ENCODE peak calls at places on chromosomes 12 and 14, in four cellular contexts. F is DMS153, J is ELF-1, V is GM19239. N is an unnamed sample.

GRCh38 chr12:49949124-49949845 is 1.3 kb upstream of the AQP2 start:
- DNase-seq in V (no peak), F (no peak), J (no peak), N (no peak)

GRCh38 chr14:33964599-33965317 is 13.9 kb upstream of the EGLN3 start:
- DNase-seq in V (no peak), J (no peak), F (no peak), N (no peak)

GRCh38 chr12:124538194-124539082 is 29.0 kb downstream of the NCOR2 start:
- DNase-seq in V (no peak), J (no peak), F (no peak), N (no peak)

GRCh38 chr12:93390565-93391297 is 13.0 kb downstream of the NUDT4 start:
- DNase-seq in F (no peak), J (no peak), V (no peak), N (no peak)

GRCh38 chr12:92473564-92473963 is 229.2 kb upstream of the PLEKHG7 start:
- DNase-seq in F (no peak), V (no peak), J (no peak), N (no peak)

GRCh38 chr14:34059925-34060746 is 109.3 kb upstream of the EGLN3 start:
- DNase-seq in J (peak), V (peak), F (peak), N (peak)

GRCh38 chr12:132404956-132405741 is 75.8 kb upstream of the GALNT9 start:
- DNase-seq in V (no peak), J (no peak), F (no peak), N (no peak)

GRCh38 chr12:113424915-113425823 is 3.0 kb downstream of the SDSL start:
- DNase-seq in J (peak), F (no peak), V (peak), N (no peak)

GRCh38 chr14:70289138-70289537 is 70.3 kb downstream of the COX16 start:
- DNase-seq in F (no peak), V (peak), J (no peak), N (no peak)

GRCh38 chr14:99158646-99159165 is 113.3 kb downstream of the BCL11B start:
- DNase-seq in J (no peak), V (no peak), F (no peak), N (no peak)

GRCh38 chr12:53145383-53145782 is 35.1 kb upstream of the ZNF740 start:
- DNase-seq in F (no peak), J (no peak), V (no peak), N (no peak)

GRCh38 chr12:129687731-129688130 is 216.1 kb downstream of the TMEM132D start:
- DNase-seq in V (no peak), J (no peak), F (no peak), N (no peak)

GRCh38 chr12:58537278-58537677 is 383.0 kb downstream of the LRIG3 start:
- DNase-seq in J (no peak), F (no peak), V (no peak), N (no peak)

GRCh38 chr12:108724054-108724889 is 7.0 kb downstream of the CORO1C start:
- DNase-seq in V (no peak), J (no peak), F (no peak), N (no peak)

GRCh38 chr14:93708311-93708734 is 80.0 kb downstream of the PRIMA1 start:
- DNase-seq in J (no peak), V (no peak), F (no peak), N (no peak)

GRCh38 chr14:22557846-22558220 is 31.2 kb downstream of the DAD1 start:
- DNase-seq in J (no peak), F (no peak), V (no peak), N (no peak)

GRCh38 chr12:19382111-19382526 is 57.2 kb upstream of the AEBP2 start:
- DNase-seq in J (peak), F (no peak), V (no peak), N (no peak)

GRCh38 chr12:123129651-123130050 is 21.2 kb downstream of the PITPNM2 start:
- DNase-seq in F (no peak), V (no peak), J (no peak), N (no peak)

GRCh38 chr14:59847711-59848110 is 22.9 kb downstream of the RTN1 start:
- DNase-seq in J (no peak), V (no peak), F (no peak), N (no peak)

GRCh38 chr12:129145381-129145780 is 292.1 kb downstream of the GLT1D1 start:
- DNase-seq in V (no peak), F (no peak), J (no peak), N (no peak)

GRCh38 chr12:12717586-12718381 is 616 bp downstream of the CDKN1B start:
- DNase-seq in F (no peak), V (no peak), J (peak), N (no peak)

GRCh38 chr12:105206686-105207374 is 29.1 kb downstream of the APPL2 start:
- DNase-seq in J (no peak), F (no peak), V (no peak), N (no peak)

GRCh38 chr14:73424453-73424852 is 33.9 kb downstream of the NUMB start:
- DNase-seq in V (no peak), J (no peak), F (no peak), N (no peak)

GRCh38 chr12:6052940-6053329 is 71.5 kb downstream of the VWF start:
- DNase-seq in V (no peak), J (no peak), F (no peak), N (no peak)

GRCh38 chr14:67464856-67465255 is 23.7 kb downstream of the TMEM229B start:
- DNase-seq in F (no peak), J (no peak), V (no peak), N (no peak)

GRCh38 chr14:85187521-85187920 is 342.4 kb upstream of the FLRT2 start:
- DNase-seq in J (no peak), F (no peak), V (no peak), N (no peak)